ENCODE peak calls at places on chromosomes 12 and 14, in nine cellular contexts. Z is HL-60; D is stimulated activated naive CD8-positive, alpha-beta T cell treated with anti-CD3 and anti-CD28 coated beads, Interleukin-15, Interleukin-2, amounts not matched to agents 100 U/mL and 50 U/mL, for 24 hours; I is cardiac fibroblast; J is T-helper 9 cell; E is T-cell; W is EL; M is ureter; L is NCI-H345. C is an unnamed sample.

GRCh38 chr12:102513272-102513671 is 32.9 kb upstream of the IGF1 start:
- DNase-seq in Z (no peak), D (no peak), I (no peak), J (no peak), E (no peak), W (no peak), M (no peak), L (no peak), C (no peak)

GRCh38 chr12:116194935-116195431 is 82.5 kb downstream of the MED13L start:
- DNase-seq in Z (no peak), D (peak; percentile 71), I (no peak), J (peak; percentile 5), E (peak; percentile 78), W (no peak), M (no peak), L (no peak), C (no peak)

GRCh38 chr12:121404734-121405133 is 4.8 kb downstream of the RNF34 start:
- DNase-seq in Z (no peak), D (no peak), I (peak; percentile 27), J (no peak), E (no peak), W (no peak), M (no peak), L (peak; percentile 94), C (peak; percentile 94)

GRCh38 chr14:35114036-35114435 is 7.8 kb downstream of the PPP2R3C start:
- DNase-seq in Z (no peak), D (no peak), I (no peak), J (no peak), E (no peak), W (peak; percentile 75), M (no peak), L (no peak), C (no peak)

GRCh38 chr12:116924558-116925453 is 14.1 kb downstream of the FBXW8 start:
- DNase-seq in Z (no peak), D (peak; percentile 55), I (peak; percentile 52), J (peak; percentile 22), E (peak; percentile 64), W (peak; percentile 84), M (no peak), L (no peak), C (no peak)

GRCh38 chr12:111775205-111776193 is 8.8 kb downstream of the ALDH2 start:
- DNase-seq in Z (peak; percentile 86), D (peak; percentile 22), I (peak; percentile 97), J (no peak), E (no peak), W (no peak), M (peak; percentile 81), L (no peak), C (no peak)

GRCh38 chr12:93079271-93079670 is 150.2 kb upstream of the EEA1 start:
- DNase-seq in Z (no peak), D (no peak), I (no peak), J (no peak), E (no peak), W (no peak), M (no peak), L (no peak), C (no peak)

GRCh38 chr12:40055227-40055579 is 50.7 kb downstream of the SLC2A13 start:
- DNase-seq in Z (no peak), D (no peak), I (no peak), J (no peak), E (no peak), W (no peak), M (no peak), L (no peak), C (no peak)

GRCh38 chr14:68612049-68612448 is 180.8 kb downstream of the ZFP36L1 start:
- DNase-seq in Z (no peak), D (no peak), I (peak; percentile 52), J (no peak), E (no peak), W (no peak), M (no peak), L (no peak), C (no peak)

GRCh38 chr14:74616996-74617700 is 5.1 kb upstream of the LTBP2 start:
- DNase-seq in Z (no peak), D (no peak), I (peak; percentile 81), J (no peak), E (no peak), W (no peak), M (no peak), L (no peak), C (no peak)

GRCh38 chr12:39619316-39619659 is 315 bp downstream of the ABCD2 start:
- DNase-seq in Z (no peak), D (peak; percentile 28), I (no peak), J (no peak), E (no peak), W (no peak), M (no peak), L (peak; percentile 80), C (no peak)

GRCh38 chr14:91255820-91256219 is 11.3 kb upstream of the GPR68 start:
- DNase-seq in Z (no peak), D (no peak), I (no peak), J (no peak), E (no peak), W (no peak), M (no peak), L (no peak), C (no peak)

GRCh38 chr14:41925409-41925808 is 318.7 kb downstream of the LRFN5 start:
- DNase-seq in Z (no peak), D (no peak), I (peak; percentile 52), J (no peak), E (no peak), W (no peak), M (no peak), L (peak; percentile 18), C (no peak)

GRCh38 chr12:49741882-49742620 is 694 bp downstream of the TMBIM6 start:
- DNase-seq in Z (peak; percentile 76), D (peak; percentile 89), I (peak; percentile 84), J (peak; percentile 86), E (peak; percentile 92), W (peak; percentile 94), M (peak; percentile 89), L (peak; percentile 15), C (peak; percentile 74)

GRCh38 chr12:63668028-63668799 is at the start of gene DPY19L2:
- DNase-seq in Z (peak; percentile 4), D (peak; percentile 83), I (peak; percentile 27), J (no peak), E (peak; percentile 43), W (peak; percentile 88), M (peak; percentile 87), L (peak; percentile 80), C (peak; percentile 81)

GRCh38 chr12:49537709-49538601 is 875 bp upstream of the KCNH3 start:
- DNase-seq in Z (no peak), D (peak; percentile 44), I (no peak), J (peak; percentile 17), E (no peak), W (peak; percentile 19), M (no peak), L (no peak), C (no peak)

GRCh38 chr12:72330291-72330690 is 58.1 kb downstream of the TRHDE start:
- DNase-seq in Z (no peak), D (no peak), I (no peak), J (no peak), E (no peak), W (peak; percentile 72), M (no peak), L (no peak), C (peak; percentile 21)

GRCh38 chr14:90536092-90536491 is 139.3 kb downstream of the CALM1 start:
- DNase-seq in Z (no peak), D (no peak), I (peak; percentile 43), J (no peak), E (no peak), W (no peak), M (no peak), L (no peak), C (no peak)

GRCh38 chr14:59197695-59198262 is 9.3 kb downstream of the DAAM1 start:
- DNase-seq in Z (no peak), D (no peak), I (peak; percentile 46), J (no peak), E (no peak), W (no peak), M (no peak), L (no peak), C (no peak)

GRCh38 chr12:94263011-94263786 is 114.8 kb downstream of the PLXNC1 start:
- DNase-seq in Z (no peak), D (peak; percentile 80), I (no peak), J (peak; percentile 37), E (peak; percentile 73), W (no peak), M (no peak), L (no peak), C (no peak)

GRCh38 chr14:75147423-75148071 is 20.7 kb upstream of the NEK9 start:
- DNase-seq in Z (no peak), D (peak; percentile 21), I (peak; percentile 98), J (no peak), E (peak; percentile 13), W (peak; percentile 16), M (peak; percentile 50), L (no peak), C (no peak)

GRCh38 chr14:94514351-94514750 is 5.1 kb upstream of the SERPINA12 start:
- DNase-seq in Z (no peak), D (no peak), I (no peak), J (no peak), E (no peak), W (no peak), M (no peak), L (no peak), C (no peak)

GRCh38 chr14:73741386-73741875 is 27.2 kb upstream of the PNMA1 start:
- DNase-seq in Z (no peak), D (peak; percentile 77), I (peak; percentile 78), J (peak; percentile 60), E (no peak), W (peak; percentile 91), M (peak; percentile 88), L (no peak), C (no peak)

GRCh38 chr12:76519538-76519937 is 40.0 kb downstream of the OSBPL8 start:
- DNase-seq in Z (peak; percentile 86), D (peak; percentile 13), I (no peak), J (no peak), E (no peak), W (peak; percentile 3), M (no peak), L (no peak), C (no peak)

GRCh38 chr14:64363265-64363840 is 24.8 kb upstream of the MTHFD1 start:
- DNase-seq in Z (no peak), D (no peak), I (peak; percentile 46), J (no peak), E (no peak), W (peak; percentile 74), M (no peak), L (no peak), C (no peak)

GRCh38 chr12:121400332-121401139 is 618 bp downstream of the RNF34 start:
- DNase-seq in Z (no peak), D (peak; percentile 50), I (peak; percentile 29), J (peak; percentile 37), E (peak; percentile 47), W (peak; percentile 54), M (no peak), L (peak; percentile 43), C (peak; percentile 46)

GRCh38 chr14:104103061-104104005 is 17.8 kb downstream of the ASPG start:
- DNase-seq in Z (no peak), D (peak; percentile 1), I (no peak), J (no peak), E (no peak), W (no peak), M (no peak), L (no peak), C (no peak)

GRCh38 chr14:76250345-76250744 is 98.6 kb downstream of the GPATCH2L start:
- DNase-seq in Z (no peak), D (no peak), I (no peak), J (no peak), E (no peak), W (no peak), M (no peak), L (no peak), C (no peak)

GRCh38 chr12:75481774-75482173 is 1.2 kb downstream of the GLIPR1 start:
- DNase-seq in Z (peak; percentile 71), D (no peak), I (peak; percentile 71), J (no peak), E (no peak), W (peak; percentile 74), M (no peak), L (no peak), C (no peak)

GRCh38 chr12:109670647-109671046 is 43.0 kb upstream of the FAM222A start:
- DNase-seq in Z (no peak), D (no peak), I (no peak), J (no peak), E (no peak), W (no peak), M (no peak), L (no peak), C (no peak)

GRCh38 chr12:5593056-5593455 is 161.1 kb downstream of the NTF3 start:
- DNase-seq in Z (no peak), D (no peak), I (no peak), J (no peak), E (no peak), W (peak; percentile 64), M (no peak), L (no peak), C (no peak)

C was measured in SK-N-DZ.